ENCODE peak calls at places on chromosomes 1 and 21, in six cellular contexts. E, A, G, I, L and H are unnamed samples.

GRCh38 chr21:26001356-26001755 is 169.2 kb downstream of the APP start:
- DNase-seq in G (no peak), L (no peak), A (no peak), I (no peak), E (no peak), H (no peak)

GRCh38 chr1:203287109-203287893 is 18.0 kb upstream of the BTG2 start:
- DNase-seq in G (no peak), E (no peak), L (no peak), I (no peak), A (no peak), H (peak; percentile 97)

GRCh38 chr1:82465024-82465423 is 664.3 kb downstream of the ADGRL2 start:
- DNase-seq in G (no peak), I (no peak), E (no peak), L (peak; percentile 18), A (no peak), H (no peak)

GRCh38 chr1:44655609-44656008 is 18.7 kb downstream of the TMEM53 start:
- DNase-seq in G (peak; percentile 76), E (peak; percentile 29), A (peak; percentile 62), L (no peak), I (no peak), H (peak; percentile 33)

GRCh38 chr1:10200620-10201019 is 9.8 kb upstream of the KIF1B start:
- DNase-seq in E (no peak), G (no peak), I (no peak), A (no peak), L (no peak), H (no peak)

GRCh38 chr1:218383051-218383450 is 37.9 kb downstream of the TGFB2 start:
- DNase-seq in A (no peak), E (no peak), I (no peak), L (no peak), G (no peak), H (no peak)

GRCh38 chr1:115426271-115426771 is 88.3 kb upstream of the NGF start:
- DNase-seq in G (no peak), I (no peak), A (no peak), E (peak; percentile 66), L (peak; percentile 80), H (no peak)

GRCh38 chr1:39305555-39305954 is 101.1 kb downstream of the MACF1 start:
- DNase-seq in A (no peak), L (no peak), G (no peak), I (no peak), E (no peak), H (peak; percentile 9)

GRCh38 chr1:162230096-162230495 is 146.6 kb downstream of the SPATA46 start:
- DNase-seq in L (peak; percentile 21), A (peak; percentile 57), E (peak; percentile 61), G (peak; percentile 82), I (no peak), H (no peak)

GRCh38 chr1:2346691-2347408 is 44.5 kb downstream of the MORN1 start:
- DNase-seq in L (no peak), A (peak; percentile 9), G (no peak), I (no peak), E (no peak), H (no peak)

GRCh38 chr1:103517380-103518047 is 8.0 kb upstream of the RNPC3 start:
- DNase-seq in E (peak; percentile 43), A (no peak), I (no peak), G (no peak), L (no peak), H (peak; percentile 60)

GRCh38 chr1:53600486-53600885 is 138.5 kb downstream of the GLIS1 start:
- DNase-seq in A (no peak), E (no peak), I (no peak), G (no peak), L (no peak), H (no peak)

GRCh38 chr1:169348356-169349036 is 19.1 kb downstream of the NME7 start:
- DNase-seq in A (no peak), G (peak; percentile 69), E (peak; percentile 82), I (no peak), L (peak; percentile 66), H (peak; percentile 66)
- TF ChIP-seq CTCF in A (peak; percentile 63), G (peak; percentile 92), E (peak; percentile 73), I (peak; percentile 55), L (peak; percentile 60), H (peak; percentile 62)

GRCh38 chr1:64242895-64243756 is 39.7 kb downstream of the UBE2U start:
- DNase-seq in G (peak; percentile 66), E (peak; percentile 79), L (peak; percentile 61), I (no peak), A (no peak), H (peak; percentile 21)
- TF ChIP-seq CTCF in G (peak; percentile 77), E (peak; percentile 50), L (peak; percentile 41), I (peak; percentile 28), A (no peak), H (no peak)

DNA sequence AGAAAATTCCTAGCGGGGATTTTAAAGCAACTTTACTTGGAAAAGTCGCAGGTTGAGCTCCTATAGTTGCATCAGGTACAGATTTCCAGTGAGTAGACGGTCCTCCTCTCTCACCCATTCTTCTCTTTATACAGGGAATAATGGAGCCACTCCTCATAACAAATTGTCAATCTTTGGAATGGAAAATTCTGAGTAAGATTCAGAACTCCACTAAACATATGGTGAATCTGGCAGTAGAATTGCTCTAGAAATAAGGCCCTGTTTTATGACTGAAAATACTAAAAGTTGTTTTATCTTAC is 1.5 kb downstream of the NTNG1 start:
- DNase-seq in A (no peak), I (no peak), L (no peak), G (no peak), E (no peak), H (no peak)
- TF ChIP-seq CTCF in A (no peak), I (no peak), L (no peak), G (no peak), E (no peak), H (no peak)

GRCh38 chr1:117436528-117436927 is 69.3 kb downstream of the MAN1A2 start:
- DNase-seq in G (no peak), E (peak; percentile 11), I (no peak), A (no peak), L (peak; percentile 3), H (no peak)
- TF ChIP-seq CTCF in G (no peak), E (no peak), I (no peak), A (no peak), L (no peak), H (no peak)

GRCh38 chr1:54742262-54742661 is 22.1 kb downstream of the PARS2 start:
- DNase-seq in I (no peak), G (no peak), A (no peak), E (peak; percentile 50), L (peak; percentile 47), H (no peak)

GRCh38 chr1:54743416-54743815 is 20.9 kb downstream of the PARS2 start:
- DNase-seq in I (no peak), A (no peak), L (no peak), G (no peak), E (no peak), H (no peak)

GRCh38 chr1:54744696-54745095 is 19.6 kb downstream of the PARS2 start:
- DNase-seq in A (no peak), L (no peak), I (no peak), E (no peak), G (no peak), H (no peak)

GRCh38 chr1:54745274-54745673 is 19.0 kb downstream of the PARS2 start:
- DNase-seq in I (no peak), A (no peak), G (no peak), E (no peak), L (no peak), H (no peak)

DNA sequence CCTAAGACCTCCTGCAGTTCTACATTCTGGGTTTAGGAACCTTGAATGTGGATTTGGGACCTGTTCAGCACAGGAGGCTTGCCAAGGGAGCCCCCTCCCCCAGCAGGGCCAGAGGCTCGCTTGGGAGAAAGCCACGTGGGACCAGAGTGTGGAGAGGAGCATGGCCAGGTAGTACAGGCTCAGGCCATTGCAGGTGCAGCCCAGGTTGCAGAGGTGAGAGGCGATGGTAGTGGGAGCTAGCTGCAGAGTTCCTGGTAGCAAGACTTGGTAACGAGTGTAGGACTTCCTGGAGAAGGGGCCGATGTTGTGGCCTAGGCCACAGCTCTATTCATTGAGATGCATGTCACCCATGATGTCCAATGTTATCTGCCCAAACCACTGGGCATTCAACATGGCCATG is 20.5 kb downstream of the PARS2 start:
- DNase-seq in E (no peak), I (no peak), A (no peak), G (no peak), L (no peak), H (no peak)
- TF ChIP-seq CTCF in E (no peak), I (no peak), A (no peak), G (no peak), L (no peak), H (no peak)

GRCh38 chr1:89276690-89277089 is 4.0 kb upstream of the GBP5 start:
- DNase-seq in L (no peak), I (no peak), A (no peak), E (no peak), G (peak; percentile 11), H (peak; percentile 22)
- TF ChIP-seq CTCF in L (no peak), I (no peak), A (no peak), E (no peak), G (peak; percentile 37), H (peak; percentile 16)

GRCh38 chr1:208137144-208137682 is 107.0 kb downstream of the PLXNA2 start:
- DNase-seq in E (peak; percentile 40), A (no peak), G (no peak), L (peak; percentile 66), I (no peak), H (no peak)
- TF ChIP-seq CTCF in E (no peak), A (no peak), G (no peak), L (no peak), I (no peak), H (no peak)

DNA sequence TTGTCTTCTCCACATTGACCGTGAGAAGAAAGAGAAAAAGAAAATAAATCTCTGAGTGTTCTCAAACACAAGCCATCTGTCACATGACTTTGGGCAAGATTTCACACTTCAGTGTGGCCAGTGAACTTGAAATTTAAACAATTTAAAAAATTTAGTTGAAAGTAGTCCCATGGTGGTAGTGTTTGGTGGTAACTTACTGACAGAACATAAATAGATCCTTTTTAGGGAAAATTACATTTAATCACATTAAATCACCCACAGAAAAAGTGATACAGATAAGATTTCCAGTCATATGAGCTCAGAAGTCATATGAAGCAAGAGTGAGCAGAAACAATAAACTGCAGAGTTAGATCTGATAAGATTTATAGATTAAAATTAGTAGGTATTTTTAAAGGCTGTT is 31.9 kb upstream of the SGIP1 start:
- DNase-seq in L (no peak), G (no peak), I (no peak), A (no peak), E (no peak), H (no peak)
- TF ChIP-seq CTCF in L (no peak), G (no peak), I (no peak), A (no peak), E (no peak), H (no peak)